ENCODE peak calls at places on chromosomes 4 and X, in five cellular contexts. One of them, this sample, is unnamed. For H3K27me3, the result is how much of the 10 kb centered on the place peaks cover.

GRCh38 chrX:95995600-95995999 is 689.0 kb upstream of the DIAPH2 start:
- DNase-seq in mesendoderm: no peak
- DNase-seq in BE2C: no peak
- DNase-seq in neural progenitor cell: no peak
- DNase-seq in cardiac muscle cell: no peak
- DNase-seq in this sample: no peak

GRCh38 chrX:101450951-101451350 is 34.3 kb upstream of the ARMCX4 start:
- DNase-seq in mesendoderm: no peak
- DNase-seq in BE2C: no peak
- DNase-seq in neural progenitor cell: no peak
- DNase-seq in cardiac muscle cell: no peak
- DNase-seq in this sample: no peak

GRCh38 chr4:153542835-153543234 is 76.7 kb downstream of the TMEM131L start:
- DNase-seq in mesendoderm: no peak
- DNase-seq in BE2C: no peak
- DNase-seq in neural progenitor cell: no peak
- DNase-seq in cardiac muscle cell: no peak
- DNase-seq in this sample: no peak

GRCh38 chrX:74923942-74924448 is 1.3 kb downstream of the NEXMIF start:
- DNase-seq in mesendoderm: peak
- DNase-seq in BE2C: no peak
- DNase-seq in neural progenitor cell: peak
- DNase-seq in cardiac muscle cell: peak
- DNase-seq in this sample: no peak

GRCh38 chr4:83894831-83895230 is 358.9 kb downstream of the GPAT3 start:
- DNase-seq in mesendoderm: no peak
- DNase-seq in BE2C: no peak
- DNase-seq in neural progenitor cell: no peak
- DNase-seq in cardiac muscle cell: no peak
- DNase-seq in this sample: peak

GRCh38 chrX:109812236-109812635 is 79.2 kb upstream of the ACSL4 start:
- DNase-seq in mesendoderm: no peak
- DNase-seq in BE2C: no peak
- DNase-seq in neural progenitor cell: no peak
- DNase-seq in cardiac muscle cell: no peak
- DNase-seq in this sample: no peak

GRCh38 chr4:182978152-182978827 is 61.1 kb upstream of the DCTD start:
- DNase-seq in mesendoderm: peak
- DNase-seq in BE2C: peak
- DNase-seq in neural progenitor cell: no peak
- DNase-seq in cardiac muscle cell: peak
- DNase-seq in this sample: no peak

GRCh38 chrX:121151293-121151692 is 103.9 kb downstream of the GLUD2 start:
- DNase-seq in mesendoderm: no peak
- DNase-seq in BE2C: no peak
- DNase-seq in neural progenitor cell: no peak
- DNase-seq in cardiac muscle cell: no peak
- DNase-seq in this sample: no peak

GRCh38 chr4:111399523-111400135 is 745.6 kb upstream of the FAM241A start:
- DNase-seq in mesendoderm: no peak
- DNase-seq in BE2C: peak
- DNase-seq in neural progenitor cell: no peak
- DNase-seq in cardiac muscle cell: no peak
- DNase-seq in this sample: no peak

GRCh38 chr4:14254252-14254651 is 626.7 kb upstream of the BOD1L1 start:
- DNase-seq in mesendoderm: peak
- DNase-seq in BE2C: peak
- DNase-seq in neural progenitor cell: peak
- DNase-seq in cardiac muscle cell: peak
- DNase-seq in this sample: peak

GRCh38 chr4:101357751-101358150 is 10.4 kb upstream of the PPP3CA start:
- DNase-seq in mesendoderm: peak
- DNase-seq in BE2C: no peak
- DNase-seq in neural progenitor cell: no peak
- DNase-seq in cardiac muscle cell: peak
- DNase-seq in this sample: no peak

GRCh38 chrX:39492495-39493162 is 605.1 kb downstream of the BCOR start:
- DNase-seq in mesendoderm: no peak
- DNase-seq in BE2C: no peak
- DNase-seq in neural progenitor cell: no peak
- DNase-seq in cardiac muscle cell: no peak
- DNase-seq in this sample: no peak

GRCh38 chrX:113790987-113791386 is 792.9 kb upstream of the HTR2C start:
- DNase-seq in mesendoderm: no peak
- DNase-seq in BE2C: no peak
- DNase-seq in neural progenitor cell: no peak
- DNase-seq in cardiac muscle cell: no peak
- DNase-seq in this sample: no peak

GRCh38 chrX:153441296-153441695 is 4.6 kb downstream of the TREX2 start:
- DNase-seq in mesendoderm: no peak
- DNase-seq in BE2C: no peak
- DNase-seq in neural progenitor cell: no peak
- DNase-seq in cardiac muscle cell: no peak
- DNase-seq in this sample: no peak

GRCh38 chr4:2866891-2867290 is 23.2 kb downstream of the ADD1 start:
- DNase-seq in mesendoderm: peak
- DNase-seq in BE2C: no peak
- DNase-seq in neural progenitor cell: peak
- DNase-seq in cardiac muscle cell: no peak
- DNase-seq in this sample: no peak

GRCh38 chrX:149274516-149275105 is 230.5 kb downstream of the IDS start:
- DNase-seq in mesendoderm: no peak
- DNase-seq in BE2C: no peak
- DNase-seq in neural progenitor cell: no peak
- DNase-seq in cardiac muscle cell: no peak
- DNase-seq in this sample: no peak

GRCh38 chr4:75777589-75777988 is 53.2 kb downstream of the USO1 start:
- DNase-seq in mesendoderm: no peak
- DNase-seq in BE2C: no peak
- DNase-seq in neural progenitor cell: no peak
- DNase-seq in cardiac muscle cell: no peak
- DNase-seq in this sample: no peak

GRCh38 chr4:150960818-150961217 is 54.3 kb downstream of the LRBA start:
- DNase-seq in mesendoderm: peak
- DNase-seq in BE2C: peak
- DNase-seq in neural progenitor cell: peak
- DNase-seq in cardiac muscle cell: peak
- DNase-seq in this sample: peak

GRCh38 chrX:9062621-9063020 is 28.7 kb upstream of the FAM9B start:
- DNase-seq in mesendoderm: peak
- DNase-seq in BE2C: no peak
- DNase-seq in neural progenitor cell: no peak
- DNase-seq in cardiac muscle cell: no peak
- DNase-seq in this sample: peak

GRCh38 chr4:77023920-77024319 is 51.9 kb downstream of the CCNI start:
- DNase-seq in mesendoderm: no peak
- DNase-seq in BE2C: no peak
- DNase-seq in neural progenitor cell: no peak
- DNase-seq in cardiac muscle cell: no peak
- DNase-seq in this sample: no peak

GRCh38 chrX:51743179-51743957 is at the start of gene GSPT2:
- DNase-seq in mesendoderm: peak
- DNase-seq in BE2C: peak
- DNase-seq in neural progenitor cell: peak
- DNase-seq in cardiac muscle cell: peak
- DNase-seq in this sample: no peak

GRCh38 chr4:156193116-156193515 is 239.4 kb upstream of the CTSO start:
- DNase-seq in mesendoderm: no peak
- DNase-seq in BE2C: no peak
- DNase-seq in neural progenitor cell: no peak
- DNase-seq in cardiac muscle cell: no peak
- DNase-seq in this sample: no peak

DNA sequence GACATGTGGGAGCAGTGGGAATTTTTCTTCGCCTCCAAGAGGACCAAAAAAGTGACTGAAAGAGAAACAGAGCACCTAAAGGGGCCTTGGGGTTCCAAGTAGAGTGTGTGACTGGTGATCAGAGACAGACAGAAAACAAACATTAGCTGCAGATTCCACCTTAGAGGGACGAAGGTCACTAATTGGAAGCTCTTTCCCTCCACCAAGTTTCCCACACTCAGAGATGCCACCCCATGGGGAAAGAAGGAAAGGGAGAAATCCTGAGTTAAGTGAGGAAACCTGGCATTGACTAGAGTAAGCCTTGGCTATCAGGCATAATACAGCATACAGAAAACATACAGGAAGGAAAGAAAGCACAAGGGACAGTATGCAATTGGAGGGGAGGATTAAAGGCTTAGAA is 90.9 kb downstream of the HNRNPD start:
- DNase-seq in mesendoderm: peak
- DNase-seq in BE2C: no peak
- DNase-seq in neural progenitor cell: no peak
- DNase-seq in cardiac muscle cell: no peak
- DNase-seq in this sample: no peak
- H3K4me3 ChIP-seq in mesendoderm: no peak
- H3K4me3 ChIP-seq in BE2C: no peak
- H3K4me3 ChIP-seq in neural progenitor cell: no peak
- H3K4me3 ChIP-seq in cardiac muscle cell: no peak
- H3K4me3 ChIP-seq in this sample: no peak

GRCh38 chr4:68368566-68369473 is 18.9 kb upstream of the YTHDC1 start:
- DNase-seq in mesendoderm: no peak
- DNase-seq in BE2C: no peak
- DNase-seq in neural progenitor cell: no peak
- DNase-seq in cardiac muscle cell: peak
- DNase-seq in this sample: no peak
- H3K27me3 ChIP-seq in mesendoderm: under half
- H3K27me3 ChIP-seq in BE2C: under half
- H3K27me3 ChIP-seq in neural progenitor cell: under half
- H3K27me3 ChIP-seq in cardiac muscle cell: under half
- H3K27me3 ChIP-seq in this sample: under half

DNA sequence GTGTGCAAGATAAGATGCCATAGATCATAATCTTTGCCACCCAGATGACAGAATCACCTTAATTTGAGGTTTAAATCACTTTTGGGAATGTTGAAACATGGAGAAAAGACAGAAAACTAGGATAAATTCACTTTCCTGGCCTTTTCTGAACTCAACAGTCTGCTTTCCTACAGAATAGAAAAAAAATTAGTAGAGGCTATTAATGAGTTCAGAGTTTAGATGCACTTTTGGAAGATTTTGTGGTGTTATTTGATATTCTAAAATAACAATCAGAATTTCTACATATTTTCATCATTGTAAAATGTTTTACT is 195.9 kb downstream of the CAMK2D start:
- DNase-seq in mesendoderm: no peak
- DNase-seq in BE2C: no peak
- DNase-seq in neural progenitor cell: no peak
- DNase-seq in cardiac muscle cell: no peak
- DNase-seq in this sample: no peak
- H3K4me3 ChIP-seq in mesendoderm: no peak
- H3K4me3 ChIP-seq in BE2C: no peak
- H3K4me3 ChIP-seq in neural progenitor cell: no peak
- H3K4me3 ChIP-seq in cardiac muscle cell: no peak
- H3K4me3 ChIP-seq in this sample: no peak

GRCh38 chr4:102403115-102403514 is 57.8 kb upstream of the SLC39A8 start:
- DNase-seq in mesendoderm: no peak
- DNase-seq in BE2C: no peak
- DNase-seq in neural progenitor cell: no peak
- DNase-seq in cardiac muscle cell: no peak
- DNase-seq in this sample: no peak

GRCh38 chr4:102400898-102401297 is 55.6 kb upstream of the SLC39A8 start:
- DNase-seq in mesendoderm: no peak
- DNase-seq in BE2C: no peak
- DNase-seq in neural progenitor cell: no peak
- DNase-seq in cardiac muscle cell: no peak
- DNase-seq in this sample: no peak

GRCh38 chr4:102404551-102404969 is 59.3 kb upstream of the SLC39A8 start:
- DNase-seq in mesendoderm: peak
- DNase-seq in BE2C: peak
- DNase-seq in neural progenitor cell: peak
- DNase-seq in cardiac muscle cell: peak
- DNase-seq in this sample: peak

GRCh38 chr4:102402223-102402622 is 56.9 kb upstream of the SLC39A8 start:
- DNase-seq in mesendoderm: no peak
- DNase-seq in BE2C: no peak
- DNase-seq in neural progenitor cell: no peak
- DNase-seq in cardiac muscle cell: no peak
- DNase-seq in this sample: no peak

GRCh38 chr4:102399021-102399420 is 53.7 kb upstream of the SLC39A8 start:
- DNase-seq in mesendoderm: no peak
- DNase-seq in BE2C: no peak
- DNase-seq in neural progenitor cell: no peak
- DNase-seq in cardiac muscle cell: no peak
- DNase-seq in this sample: no peak
- H3K27me3 ChIP-seq in mesendoderm: under half
- H3K27me3 ChIP-seq in BE2C: under half
- H3K27me3 ChIP-seq in neural progenitor cell: under half
- H3K27me3 ChIP-seq in cardiac muscle cell: under half
- H3K27me3 ChIP-seq in this sample: under half

GRCh38 chrX:11666180-11666579 is 460 bp upstream of the ARHGAP6 start:
- DNase-seq in mesendoderm: peak
- DNase-seq in BE2C: no peak
- DNase-seq in neural progenitor cell: peak
- DNase-seq in cardiac muscle cell: peak
- DNase-seq in this sample: no peak
- H3K4me3 ChIP-seq in mesendoderm: no peak
- H3K4me3 ChIP-seq in BE2C: no peak
- H3K4me3 ChIP-seq in neural progenitor cell: peak
- H3K4me3 ChIP-seq in cardiac muscle cell: peak
- H3K4me3 ChIP-seq in this sample: no peak

GRCh38 chrX:135652602-135653001 is 60.8 kb upstream of the CT45A1 start:
- DNase-seq in mesendoderm: no peak
- DNase-seq in BE2C: no peak
- DNase-seq in neural progenitor cell: no peak
- DNase-seq in cardiac muscle cell: no peak
- DNase-seq in this sample: no peak
- H3K27me3 ChIP-seq in mesendoderm: under half
- H3K27me3 ChIP-seq in BE2C: under half
- H3K27me3 ChIP-seq in neural progenitor cell: under half
- H3K27me3 ChIP-seq in cardiac muscle cell: under half
- H3K27me3 ChIP-seq in this sample: half or more

DNA sequence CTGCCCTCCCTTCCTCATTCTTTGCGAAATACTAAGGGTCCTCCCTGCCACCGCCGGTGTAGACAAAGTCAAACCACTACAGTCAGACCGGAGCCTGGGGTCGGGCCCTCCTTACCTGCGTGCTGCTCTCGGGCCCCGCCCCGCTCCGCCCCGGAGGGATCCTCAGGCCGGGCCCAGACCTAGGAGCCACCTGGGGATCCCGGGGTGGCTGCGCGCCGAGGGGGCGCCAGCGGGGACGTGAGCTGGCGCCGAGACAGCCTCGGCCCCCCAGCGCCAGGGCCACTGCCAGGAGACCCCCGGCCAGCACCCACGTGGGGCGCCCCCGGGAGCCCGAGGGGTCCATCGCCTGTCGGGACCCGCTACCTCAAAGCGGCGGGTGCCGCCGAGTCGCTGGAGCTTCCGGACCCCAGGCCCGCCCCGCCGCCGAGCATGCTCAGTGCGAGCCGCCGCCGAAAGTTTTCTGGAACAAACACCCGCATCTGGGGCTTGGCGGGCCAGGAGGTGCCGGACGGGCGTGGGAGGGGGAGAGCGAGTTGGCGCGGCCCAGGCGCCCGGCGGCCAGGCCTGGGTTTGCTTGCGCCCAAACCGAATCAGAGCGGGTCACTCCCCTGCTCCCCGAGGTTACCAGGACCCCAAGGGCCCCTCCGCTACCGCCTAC is at the start of gene EVC2:
- DNase-seq in mesendoderm: peak
- DNase-seq in BE2C: no peak
- DNase-seq in neural progenitor cell: peak
- DNase-seq in cardiac muscle cell: peak
- DNase-seq in this sample: no peak
- H3K4me3 ChIP-seq in mesendoderm: peak
- H3K4me3 ChIP-seq in BE2C: no peak
- H3K4me3 ChIP-seq in neural progenitor cell: peak
- H3K4me3 ChIP-seq in cardiac muscle cell: peak
- H3K4me3 ChIP-seq in this sample: no peak

GRCh38 chr4:8859550-8860095 is 12.0 kb downstream of the HMX1 start:
- DNase-seq in mesendoderm: no peak
- DNase-seq in BE2C: no peak
- DNase-seq in neural progenitor cell: peak
- DNase-seq in cardiac muscle cell: no peak
- DNase-seq in this sample: no peak
- H3K27me3 ChIP-seq in mesendoderm: half or more
- H3K27me3 ChIP-seq in BE2C: under half
- H3K27me3 ChIP-seq in neural progenitor cell: half or more
- H3K27me3 ChIP-seq in cardiac muscle cell: half or more
- H3K27me3 ChIP-seq in this sample: under half